ENCODE peak calls at places on chromosomes 16 and 17, in nine cellular contexts. One of them, this sample, is unnamed.

GRCh38 chr17:5011928-5012327 is 14.2 kb downstream of the KIF1C start:
- DNase-seq in endodermal cell: no peak
- DNase-seq in hepatocyte: no peak
- DNase-seq in lung: no peak
- DNase-seq in NB4: no peak
- DNase-seq in lower leg skin: no peak
- DNase-seq in ELR: peak; percentile 87
- DNase-seq in Calu3: no peak
- DNase-seq in putamen: no peak
- DNase-seq in this sample: peak; percentile 63

GRCh38 chr17:77266891-77267341 is 126.1 kb downstream of the SEC14L1 start:
- DNase-seq in endodermal cell: peak; percentile 92
- DNase-seq in hepatocyte: no peak
- DNase-seq in lung: no peak
- DNase-seq in NB4: peak; percentile 55
- DNase-seq in lower leg skin: no peak
- DNase-seq in ELR: peak; percentile 45
- DNase-seq in Calu3: no peak
- DNase-seq in putamen: no peak
- DNase-seq in this sample: peak; percentile 80

GRCh38 chr17:30197416-30197815 is 38.1 kb downstream of the SLC6A4 start:
- DNase-seq in endodermal cell: no peak
- DNase-seq in hepatocyte: no peak
- DNase-seq in lung: no peak
- DNase-seq in NB4: no peak
- DNase-seq in lower leg skin: no peak
- DNase-seq in ELR: no peak
- DNase-seq in Calu3: no peak
- DNase-seq in putamen: no peak
- DNase-seq in this sample: no peak

GRCh38 chr17:72457712-72458111 is 336.9 kb downstream of the SOX9 start:
- DNase-seq in endodermal cell: no peak
- DNase-seq in hepatocyte: no peak
- DNase-seq in lung: no peak
- DNase-seq in NB4: no peak
- DNase-seq in lower leg skin: no peak
- DNase-seq in ELR: peak; percentile 74
- DNase-seq in Calu3: no peak
- DNase-seq in putamen: no peak
- DNase-seq in this sample: peak; percentile 42

GRCh38 chr17:79943354-79944241 is 92.1 kb downstream of the TBC1D16 start:
- DNase-seq in endodermal cell: peak; percentile 67
- DNase-seq in hepatocyte: no peak
- DNase-seq in lung: no peak
- DNase-seq in NB4: no peak
- DNase-seq in lower leg skin: peak; percentile 83
- DNase-seq in ELR: no peak
- DNase-seq in Calu3: no peak
- DNase-seq in putamen: no peak
- DNase-seq in this sample: no peak

GRCh38 chr17:76640550-76641380 is 2.8 kb downstream of the ST6GALNAC1 start:
- DNase-seq in endodermal cell: no peak
- DNase-seq in hepatocyte: no peak
- DNase-seq in lung: no peak
- DNase-seq in NB4: peak; percentile 47
- DNase-seq in lower leg skin: no peak
- DNase-seq in ELR: no peak
- DNase-seq in Calu3: no peak
- DNase-seq in putamen: no peak
- DNase-seq in this sample: no peak

GRCh38 chr17:64150237-64151015 is 20.5 kb upstream of the ERN1 start:
- DNase-seq in endodermal cell: peak; percentile 41
- DNase-seq in hepatocyte: peak; percentile 54
- DNase-seq in lung: peak; percentile 69
- DNase-seq in NB4: peak; percentile 68
- DNase-seq in lower leg skin: peak; percentile 72
- DNase-seq in ELR: no peak
- DNase-seq in Calu3: no peak
- DNase-seq in putamen: no peak
- DNase-seq in this sample: peak; percentile 59

GRCh38 chr16:89046491-89046890 is 47.2 kb upstream of the ACSF3 start:
- DNase-seq in endodermal cell: no peak
- DNase-seq in hepatocyte: no peak
- DNase-seq in lung: no peak
- DNase-seq in NB4: no peak
- DNase-seq in lower leg skin: no peak
- DNase-seq in ELR: no peak
- DNase-seq in Calu3: no peak
- DNase-seq in putamen: no peak
- DNase-seq in this sample: peak; percentile 47

GRCh38 chr17:61205931-61206330 is 193.7 kb upstream of the TBX2 start:
- DNase-seq in endodermal cell: no peak
- DNase-seq in hepatocyte: no peak
- DNase-seq in lung: no peak
- DNase-seq in NB4: no peak
- DNase-seq in lower leg skin: no peak
- DNase-seq in ELR: no peak
- DNase-seq in Calu3: no peak
- DNase-seq in putamen: no peak
- DNase-seq in this sample: peak; percentile 22

GRCh38 chr16:11799509-11800384 is 2.7 kb upstream of the ZC3H7A start:
- DNase-seq in endodermal cell: no peak
- DNase-seq in hepatocyte: no peak
- DNase-seq in lung: no peak
- DNase-seq in NB4: peak; percentile 62
- DNase-seq in lower leg skin: no peak
- DNase-seq in ELR: no peak
- DNase-seq in Calu3: no peak
- DNase-seq in putamen: no peak
- DNase-seq in this sample: no peak

GRCh38 chr17:2688351-2689342 is 22.9 kb downstream of the CLUH start:
- DNase-seq in endodermal cell: peak; percentile 70
- DNase-seq in hepatocyte: peak; percentile 34
- DNase-seq in lung: peak; percentile 80
- DNase-seq in NB4: no peak
- DNase-seq in lower leg skin: peak; percentile 81
- DNase-seq in ELR: peak; percentile 24
- DNase-seq in Calu3: no peak
- DNase-seq in putamen: no peak
- DNase-seq in this sample: no peak